ENCODE peak calls at places on chromosome 22, in six cellular contexts. V, O, Y, I, X and H are unnamed samples.
A peak's percentile ranks its signal among the peaks of the same experiment; 100 is the strongest.

GRCh38 chr22:25148149-25148691 is 51.4 kb upstream of the CRYBB3 start:
- DNase-seq in V (no peak), O (no peak), Y (no peak), I (no peak), X (no peak), H (no peak)

GRCh38 chr22:29784451-29785361 is 17.5 kb downstream of the UQCR10 start:
- DNase-seq in V (no peak), O (peak; percentile 37), Y (no peak), I (peak; percentile 48), X (no peak), H (no peak)

GRCh38 chr22:23774922-23775436 is 2.3 kb downstream of the MMP11 start:
- DNase-seq in V (peak; percentile 62), O (peak; percentile 77), Y (no peak), I (peak; percentile 41), X (no peak), H (peak; percentile 43)

GRCh38 chr22:18998998-18999397 is 62.9 kb upstream of the PRODH start:
- DNase-seq in V (no peak), O (no peak), Y (no peak), I (no peak), X (no peak), H (no peak)

GRCh38 chr22:50248192-50249084 is 2.6 kb downstream of the HDAC10 start:
- DNase-seq in V (no peak), O (no peak), Y (no peak), I (no peak), X (no peak), H (no peak)

GRCh38 chr22:42336527-42337227 is 66.2 kb upstream of the TCF20 start:
- DNase-seq in V (no peak), O (no peak), Y (no peak), I (no peak), X (no peak), H (peak; percentile 5)

GRCh38 chr22:20125201-20126174 is 6.1 kb upstream of the ZDHHC8 start:
- DNase-seq in V (no peak), O (no peak), Y (no peak), I (no peak), X (no peak), H (no peak)

GRCh38 chr22:19035474-19036228 is 86.6 kb downstream of the DGCR2 start:
- DNase-seq in V (no peak), O (peak; percentile 8), Y (no peak), I (no peak), X (no peak), H (no peak)

GRCh38 chr22:42603427-42603826 is 11.3 kb downstream of the POLDIP3 start:
- DNase-seq in V (no peak), O (no peak), Y (no peak), I (no peak), X (no peak), H (no peak)

GRCh38 chr22:40224702-40225101 is 47.0 kb downstream of the TNRC6B start:
- DNase-seq in V (no peak), O (no peak), Y (no peak), I (no peak), X (no peak), H (peak; percentile 25)

GRCh38 chr22:24153353-24153752 is 27.9 kb upstream of the SUSD2 start:
- DNase-seq in V (no peak), O (no peak), Y (peak; percentile 82), I (peak; percentile 34), X (no peak), H (no peak)

GRCh38 chr22:22124374-22124773 is 120.2 kb upstream of the VPREB1 start:
- DNase-seq in V (no peak), O (no peak), Y (no peak), I (no peak), X (no peak), H (no peak)

GRCh38 chr22:49770454-49771265 is 57.0 kb downstream of the BRD1 start:
- DNase-seq in V (no peak), O (no peak), Y (no peak), I (no peak), X (peak; percentile 62), H (no peak)

GRCh38 chr22:22741843-22742242 is 97.4 kb downstream of the GGTLC2 start:
- DNase-seq in V (no peak), O (no peak), Y (no peak), I (no peak), X (no peak), H (no peak)

GRCh38 chr22:43222987-43223386 is 36.1 kb upstream of the TTLL12 start:
- DNase-seq in V (no peak), O (no peak), Y (no peak), I (no peak), X (no peak), H (no peak)

GRCh38 chr22:50008151-50009040 is 4.2 kb downstream of the IL17REL start:
- DNase-seq in V (no peak), O (no peak), Y (no peak), I (no peak), X (peak; percentile 46), H (no peak)

GRCh38 chr22:20395181-20395896 is 1.4 kb downstream of the ZNF74 start:
- DNase-seq in V (no peak), O (no peak), Y (no peak), I (no peak), X (peak; percentile 56), H (no peak)

GRCh38 chr22:42281284-42281683 is 10.8 kb upstream of the TCF20 start:
- DNase-seq in V (no peak), O (no peak), Y (no peak), I (no peak), X (peak; percentile 38), H (no peak)

GRCh38 chr22:29947410-29948387 is 64.7 kb downstream of the MTMR3 start:
- DNase-seq in V (peak; percentile 59), O (peak; percentile 35), Y (no peak), I (peak; percentile 49), X (no peak), H (peak; percentile 30)

GRCh38 chr22:36457688-36458450 is 23.6 kb downstream of the TXN2 start:
- DNase-seq in V (peak; percentile 29), O (peak; percentile 50), Y (no peak), I (peak; percentile 32), X (peak; percentile 86), H (peak; percentile 60)

GRCh38 chr22:36362819-36363377 is 24.9 kb downstream of the MYH9 start:
- DNase-seq in V (no peak), O (no peak), Y (no peak), I (no peak), X (no peak), H (peak; percentile 66)

GRCh38 chr22:36330655-36331305 is 57.0 kb downstream of the MYH9 start:
- DNase-seq in V (peak; percentile 82), O (peak; percentile 83), Y (no peak), I (peak; percentile 83), X (peak; percentile 86), H (peak; percentile 62)

GRCh38 chr22:35315855-35316745 is 16.4 kb downstream of the TOM1 start:
- DNase-seq in V (no peak), O (no peak), Y (no peak), I (no peak), X (peak; percentile 62), H (no peak)
- H3K4me3 ChIP-seq in V (no peak overlapping the region), O (no peak overlapping the region), Y (no peak overlapping the region), I (no peak overlapping the region), X (no peak overlapping the region), H (no peak overlapping the region)

GRCh38 chr22:38038426-38038825 is 18.8 kb upstream of the PICK1 start:
- DNase-seq in V (no peak), O (no peak), Y (no peak), I (no peak), X (no peak), H (no peak)
- TF ChIP-seq CTCF in V (no peak), O (no peak), Y (no peak), I (no peak), X (no peak), H (no peak)

GRCh38 chr22:44383652-44384562 is 71.2 kb upstream of the SHISAL1 start:
- DNase-seq in V (no peak), O (no peak), Y (no peak), I (no peak), X (no peak), H (no peak)
- H3K4me3 ChIP-seq in V (no peak overlapping the region), O (no peak overlapping the region), Y (no peak overlapping the region), I (no peak overlapping the region), X (no peak overlapping the region), H (no peak overlapping the region)

GRCh38 chr22:17164392-17165024 is 5.4 kb upstream of the HDHD5 start:
- DNase-seq in V (no peak), O (no peak), Y (no peak), I (no peak), X (no peak), H (peak; percentile 14)
- TF ChIP-seq CTCF in V (peak; percentile 24), O (peak; percentile 21), Y (no peak), I (peak; percentile 15), X (no peak), H (peak; percentile 38)

GRCh38 chr22:47380692-47381091 is 618.2 kb downstream of the TBC1D22A start:
- DNase-seq in V (no peak), O (no peak), Y (no peak), I (no peak), X (peak; percentile 6), H (no peak)
- H3K4me3 ChIP-seq in V (no peak overlapping the region), O (no peak overlapping the region), Y (no peak overlapping the region), I (no peak overlapping the region), X (no peak overlapping the region), H (no peak overlapping the region)